ENCODE peak calls at places on chromosomes 5 and 9, in six cellular contexts. Z is GM23338; D is naive thymus-derived CD4-positive, alpha-beta T cell; Q is lung; C is effector memory CD4-positive, alpha-beta T cell; H is right lobe of liver. T is an unnamed sample. For H3K36me3 and H3K4me1, the result is how much of the 10 kb centered on the place peaks cover.

GRCh38 chr5:96716716-96717115 is 54.5 kb downstream of the CAST start:
- DNase-seq in Z (no peak), D (no peak), Q (no peak), C (no peak), H (no peak), T (no peak)

GRCh38 chr5:89606901-89607554 is 724.0 kb upstream of the MEF2C start:
- DNase-seq in Z (peak), D (no peak), Q (no peak), C (no peak), H (no peak), T (no peak)

GRCh38 chr5:34538026-34538672 is 118.0 kb upstream of the RAI14 start:
- DNase-seq in Z (peak), D (no peak), Q (no peak), C (no peak), H (no peak), T (no peak)

GRCh38 chr5:139765409-139766217 is 30.0 kb upstream of the PSD2 start:
- DNase-seq in Z (peak), D (peak), Q (peak), C (peak), H (peak), T (peak)

GRCh38 chr5:30808996-30809395 is 384.5 kb upstream of the CDH6 start:
- DNase-seq in Z (peak), D (no peak), Q (no peak), C (no peak), H (no peak), T (no peak)

GRCh38 chr5:180116077-180116375 is 44.5 kb upstream of the RNF130 start:
- DNase-seq in Z (no peak), D (no peak), Q (no peak), C (no peak), H (peak), T (no peak)

GRCh38 chr9:98094316-98094715 is 24.7 kb downstream of the TRIM14 start:
- DNase-seq in Z (no peak), D (no peak), Q (no peak), C (no peak), H (no peak), T (no peak)

GRCh38 chr5:9282211-9282610 is 263.7 kb downstream of the SEMA5A start:
- DNase-seq in Z (no peak), D (no peak), Q (no peak), C (no peak), H (no peak), T (no peak)

GRCh38 chr5:135505973-135506372 is 29.8 kb downstream of the NEUROG1 start:
- DNase-seq in Z (no peak), D (no peak), Q (no peak), C (no peak), H (no peak), T (no peak)

GRCh38 chr5:87411586-87412416 is 929 bp downstream of the CCNH start:
- DNase-seq in Z (peak), D (no peak), Q (no peak), C (no peak), H (no peak), T (peak)

GRCh38 chr5:32027717-32028321 is 146.3 kb downstream of the GOLPH3 start:
- DNase-seq in Z (peak), D (no peak), Q (peak), C (no peak), H (no peak), T (no peak)

GRCh38 chr5:76771705-76772405 is 47.0 kb upstream of the F2RL1 start:
- DNase-seq in Z (no peak), D (no peak), Q (no peak), C (no peak), H (no peak), T (no peak)

GRCh38 chr5:164119806-164120440 is 614.5 kb downstream of the MAT2B start:
- DNase-seq in Z (peak), D (no peak), Q (no peak), C (no peak), H (no peak), T (peak)

GRCh38 chr5:10975915-10976314 is 214.9 kb upstream of the DAP start:
- DNase-seq in Z (no peak), D (no peak), Q (no peak), C (no peak), H (no peak), T (no peak)

GRCh38 chr9:76431601-76432000 is 27.4 kb upstream of the GCNT1 start:
- DNase-seq in Z (peak), D (no peak), Q (no peak), C (no peak), H (no peak), T (no peak)

GRCh38 chr9:96048116-96048953 is 172.8 kb downstream of the ERCC6L2 start:
- DNase-seq in Z (peak), D (no peak), Q (no peak), C (no peak), H (peak), T (no peak)

GRCh38 chr5:78215972-78216371 is 78.5 kb downstream of the AP3B1 start:
- DNase-seq in Z (no peak), D (no peak), Q (no peak), C (no peak), H (no peak), T (no peak)

GRCh38 chr5:78691073-78691960 is 42.7 kb upstream of the LHFPL2 start:
- DNase-seq in Z (peak), D (no peak), Q (no peak), C (no peak), H (no peak), T (no peak)

DNA sequence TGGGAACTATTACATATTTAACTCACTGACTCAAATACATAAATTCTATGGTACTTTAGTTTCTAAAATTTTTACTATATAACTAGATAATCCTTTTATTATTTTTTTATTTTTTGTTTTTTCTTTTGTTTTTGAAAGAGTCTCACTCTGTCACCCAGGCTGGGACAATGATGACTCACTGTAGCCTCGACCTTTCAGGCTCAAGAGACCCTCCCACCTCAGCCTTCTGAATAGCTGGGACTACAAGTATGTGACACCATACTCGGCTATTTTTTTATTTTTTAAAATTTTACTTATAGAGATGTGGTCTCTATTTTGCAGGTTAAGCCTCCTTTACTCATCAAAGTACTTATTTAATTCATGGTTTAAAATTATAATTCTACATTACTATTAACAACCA is 92.2 kb upstream of the SLCO4C1 start:
- DNase-seq in Z (no peak), D (no peak), Q (no peak), C (no peak), H (no peak), T (no peak)
- H3K36me3 ChIP-seq in Z (under half), D (under half), Q (under half), C (under half), H (under half), T (under half)

GRCh38 chr5:176529824-176530195 is 7.4 kb downstream of the RNF44 start:
- DNase-seq in Z (no peak), D (peak), Q (no peak), C (peak), H (no peak), T (peak)
- H3K4me1 ChIP-seq in Z (under half), D (half or more), Q (under half), C (half or more), H (under half), T (half or more)

GRCh38 chr5:138159666-138160065 is 18.8 kb downstream of the BRD8 start:
- DNase-seq in Z (no peak), D (no peak), Q (no peak), C (no peak), H (no peak), T (no peak)
- H3K36me3 ChIP-seq in Z (half or more), D (half or more), Q (half or more), C (half or more), H (under half), T (half or more)

GRCh38 chr5:154038241-154038603 is 488 bp downstream of the FAM114A2 start:
- DNase-seq in Z (no peak), D (no peak), Q (no peak), C (no peak), H (no peak), T (peak)

GRCh38 chr5:154042751-154043150 is 4.0 kb downstream of the MFAP3 start:
- DNase-seq in Z (no peak), D (no peak), Q (no peak), C (no peak), H (no peak), T (no peak)

GRCh38 chr5:154034944-154035343 is 3.8 kb downstream of the FAM114A2 start:
- DNase-seq in Z (no peak), D (no peak), Q (no peak), C (no peak), H (no peak), T (no peak)

GRCh38 chr5:154038604-154039457 is at the start of the genes FAM114A2 and MFAP3:
- DNase-seq in Z (peak), D (peak), Q (peak), C (peak), H (peak), T (peak)

DNA sequence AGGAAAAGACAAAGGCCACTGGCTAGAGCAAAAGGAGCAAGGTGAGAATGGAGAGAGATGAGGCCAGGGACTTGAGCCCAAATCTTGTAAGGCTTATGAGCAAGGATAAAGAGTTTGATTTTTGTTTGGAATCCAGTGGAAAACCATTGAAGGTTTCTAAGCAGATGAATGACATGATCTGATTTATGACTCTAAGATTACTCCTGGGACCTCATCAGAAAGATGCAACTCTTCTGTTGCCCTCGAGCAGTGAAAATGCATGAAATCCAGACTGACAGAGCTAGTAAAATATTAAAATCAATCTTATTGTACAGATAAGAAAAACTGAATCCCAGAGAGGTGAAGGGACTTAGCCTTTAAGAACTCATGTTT is 677 bp downstream of the MFAP3 start:
- DNase-seq in Z (no peak), D (no peak), Q (no peak), C (no peak), H (no peak), T (no peak)
- H3K4me1 ChIP-seq in Z (under half), D (under half), Q (under half), C (under half), H (under half), T (under half)

GRCh38 chr5:175516933-175517823 is 38.8 kb downstream of the SFXN1 start:
- DNase-seq in Z (no peak), D (no peak), Q (no peak), C (no peak), H (no peak), T (no peak)

GRCh38 chr5:175508896-175509295 is 30.5 kb downstream of the SFXN1 start:
- DNase-seq in Z (no peak), D (no peak), Q (no peak), C (no peak), H (no peak), T (no peak)

GRCh38 chr5:175513297-175513696 is 34.9 kb downstream of the SFXN1 start:
- DNase-seq in Z (no peak), D (no peak), Q (no peak), C (no peak), H (no peak), T (no peak)

GRCh38 chr5:175517824-175518450 is 39.6 kb downstream of the SFXN1 start:
- DNase-seq in Z (no peak), D (no peak), Q (no peak), C (peak), H (no peak), T (peak)

DNA sequence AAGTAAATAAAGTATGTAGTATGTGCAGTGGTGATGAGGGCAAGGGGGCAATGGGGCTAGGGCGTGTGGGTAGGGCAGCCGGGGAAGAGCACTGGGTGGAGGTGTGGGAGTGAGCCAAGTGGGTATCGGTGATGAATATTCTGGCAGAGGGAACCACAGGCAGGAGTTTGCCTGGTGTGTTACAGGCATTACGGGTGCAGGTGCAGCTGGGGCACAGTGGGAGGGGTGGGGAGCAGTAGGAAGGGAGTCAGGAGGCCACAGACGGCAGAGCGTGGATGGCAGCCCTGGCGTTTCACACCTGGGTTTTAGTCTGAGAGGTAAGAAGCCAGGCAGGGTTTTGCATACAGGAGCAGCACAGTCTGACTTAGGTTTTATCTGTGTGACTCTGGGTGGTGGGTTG is 35.4 kb downstream of the SFXN1 start:
- DNase-seq in Z (no peak), D (no peak), Q (no peak), C (no peak), H (no peak), T (no peak)
- H3K36me3 ChIP-seq in Z (half or more), D (half or more), Q (under half), C (half or more), H (under half), T (half or more)

DNA sequence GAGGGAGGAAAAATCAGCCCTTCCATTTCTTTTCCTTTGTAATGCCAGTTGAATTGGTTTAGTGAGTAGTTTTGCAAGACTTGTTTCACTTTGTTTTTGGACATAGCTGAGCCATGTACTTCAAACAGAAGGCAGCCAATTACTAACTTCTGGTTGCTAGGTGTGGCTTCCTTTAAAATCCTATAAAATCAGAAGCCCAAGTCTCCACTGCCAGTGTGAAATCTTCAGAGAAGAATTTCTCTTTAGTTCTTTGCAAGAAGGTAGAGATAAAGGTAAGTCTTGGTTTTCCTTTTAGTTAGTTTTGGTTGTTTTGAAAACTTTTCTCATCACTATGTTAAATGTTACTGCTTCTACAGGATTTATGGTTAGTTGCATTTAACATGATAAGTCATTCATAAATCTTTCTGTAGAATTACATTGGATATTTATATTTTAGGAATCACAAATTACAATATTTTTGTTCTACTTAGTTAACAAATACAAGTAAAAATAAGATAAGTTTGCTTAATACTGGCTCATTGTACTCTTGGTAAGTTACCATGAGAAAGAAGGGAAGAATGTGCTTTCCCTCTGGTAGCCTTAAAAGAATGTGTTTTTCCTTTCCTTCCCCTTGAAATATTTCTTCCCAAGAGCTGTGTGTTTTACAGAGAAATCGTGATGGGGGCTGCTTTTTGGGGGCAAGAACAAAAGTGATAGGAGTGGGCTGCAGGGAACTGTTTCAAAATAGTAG is at the start of gene ANXA1:
- DNase-seq in Z (peak), D (peak), Q (no peak), C (no peak), H (no peak), T (no peak)
- H3K4me1 ChIP-seq in Z (under half), D (under half), Q (under half), C (under half), H (under half), T (under half)

GRCh38 chr5:102418531-102418930 is 80.3 kb downstream of the SLCO6A1 start:
- DNase-seq in Z (no peak), D (no peak), Q (no peak), C (no peak), H (no peak), T (no peak)

DNA sequence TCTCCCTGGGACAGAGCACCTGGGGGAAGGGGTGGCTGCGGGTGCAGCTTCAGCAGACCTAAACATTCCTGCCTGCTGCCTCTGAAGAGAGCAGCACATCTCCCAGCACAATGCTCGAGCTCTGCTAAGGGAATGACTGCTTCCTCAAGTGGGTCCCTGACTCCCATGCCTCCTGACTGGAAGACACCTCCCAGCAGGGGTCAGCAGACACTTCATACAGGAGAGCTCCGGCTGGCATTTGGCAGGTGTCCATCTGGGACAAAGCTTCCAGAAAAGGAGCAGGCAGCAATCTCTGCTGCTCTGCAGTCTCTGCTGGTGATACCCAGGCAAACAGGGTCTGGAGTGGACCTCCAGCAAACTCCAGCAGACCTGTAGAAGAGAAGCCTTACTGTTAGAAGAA is 77.2 kb downstream of the SLCO6A1 start:
- DNase-seq in Z (no peak), D (no peak), Q (no peak), C (no peak), H (peak), T (no peak)
- H3K36me3 ChIP-seq in Z (under half), D (under half), Q (under half), C (under half), H (under half), T (under half)